ENCODE peak calls at places on chromosomes 13 and 19, in seven cellular contexts. C is tibial nerve, D is aorta, N is mesenchymal stem cell, Z is neural progenitor cell, M is transverse colon, K is left lung. Q is an unnamed sample. For H3K9me3, the result is how much of the 10 kb centered on the place peaks cover.

GRCh38 chr13:74280795-74281490 is 146.7 kb upstream of the KLF12 start:
- DNase-seq in C (no peak), N (no peak), M (no peak), Z (no peak), K (no peak), D (no peak), Q (no peak)

GRCh38 chr19:35090795-35091214 is 24.8 kb upstream of the FXYD3 start:
- DNase-seq in N (no peak), M (no peak), K (peak), D (no peak), Z (peak), C (no peak), Q (no peak)

GRCh38 chr19:31693131-31693700 is 344.0 kb upstream of the TSHZ3 start:
- DNase-seq in C (no peak), K (no peak), D (no peak), M (no peak), Z (no peak), N (no peak), Q (no peak)

GRCh38 chr19:48481846-48482639 is 12.9 kb downstream of the CYTH2 start:
- DNase-seq in N (no peak), M (no peak), C (no peak), Z (no peak), K (no peak), D (no peak), Q (no peak)

GRCh38 chr13:20270163-20270865 is 38.2 kb upstream of the GJB6 start:
- DNase-seq in M (no peak), D (no peak), Z (no peak), N (no peak), C (no peak), K (no peak), Q (no peak)

GRCh38 chr13:42028113-42028799 is 20.2 kb upstream of the DGKH start:
- DNase-seq in C (no peak), Z (no peak), D (no peak), M (peak), N (no peak), K (no peak), Q (no peak)

GRCh38 chr19:4061178-4061682 is 5.5 kb downstream of the ZBTB7A start:
- DNase-seq in M (peak), K (peak), D (peak), C (peak), Z (no peak), N (no peak), Q (peak)

GRCh38 chr13:99199541-99200432 is 867 bp upstream of the UBAC2 start:
- DNase-seq in N (peak), Z (no peak), C (no peak), K (no peak), M (no peak), D (no peak), Q (peak)

GRCh38 chr13:75258159-75258782 is 223.7 kb downstream of the TBC1D4 start:
- DNase-seq in C (no peak), D (no peak), K (no peak), M (no peak), N (peak), Z (peak), Q (no peak)

GRCh38 chr13:110415669-110416068 is 108.6 kb downstream of the COL4A2 start:
- DNase-seq in K (no peak), M (no peak), N (peak), Z (no peak), C (no peak), D (no peak), Q (no peak)

GRCh38 chr13:75279834-75280369 is 202.1 kb downstream of the TBC1D4 start:
- DNase-seq in K (no peak), N (no peak), C (no peak), M (no peak), D (no peak), Z (no peak), Q (no peak)

GRCh38 chr19:32458500-32459123 is 53.0 kb downstream of the DPY19L3 start:
- DNase-seq in K (no peak), D (no peak), Z (no peak), M (no peak), C (no peak), N (peak), Q (no peak)

GRCh38 chr13:113273856-113274590 is 23.0 kb upstream of the LAMP1 start:
- DNase-seq in Z (no peak), N (peak), C (no peak), M (no peak), K (peak), D (no peak), Q (no peak)

GRCh38 chr19:50252111-50252886 is 48.9 kb downstream of the MYH14 start:
- DNase-seq in N (no peak), C (no peak), Z (peak), D (no peak), M (peak), K (no peak), Q (no peak)

GRCh38 chr13:76723551-76724232 is 162.5 kb downstream of the KCTD12 start:
- DNase-seq in Z (peak), N (peak), K (no peak), D (no peak), M (peak), C (no peak), Q (no peak)

GRCh38 chr13:75704942-75705320 is 68.8 kb downstream of the LMO7 start:
- DNase-seq in N (no peak), M (peak), Z (no peak), C (no peak), K (peak), D (no peak), Q (no peak)

GRCh38 chr13:107124730-107125129 is 556.8 kb upstream of the ARGLU1 start:
- DNase-seq in N (no peak), K (no peak), Z (no peak), C (no peak), D (no peak), M (no peak), Q (no peak)

GRCh38 chr13:24650157-24650556 is 30.1 kb upstream of the ATP12A start:
- DNase-seq in N (no peak), C (no peak), D (no peak), Z (no peak), K (no peak), M (no peak), Q (no peak)

GRCh38 chr13:106573279-106573831 is 5.4 kb upstream of the ARGLU1 start:
- DNase-seq in K (no peak), M (no peak), D (no peak), C (peak), Z (no peak), N (no peak), Q (no peak)

GRCh38 chr19:7272856-7273578 is 21.2 kb downstream of the INSR start:
- DNase-seq in N (no peak), D (no peak), Z (no peak), C (no peak), M (no peak), K (no peak), Q (no peak)

GRCh38 chr13:34577051-34577450 is 365.0 kb upstream of the NBEA start:
- DNase-seq in D (no peak), N (peak), K (no peak), M (no peak), Z (no peak), C (no peak), Q (no peak)

GRCh38 chr19:49212302-49212701 is 54.7 kb downstream of the TRPM4 start:
- DNase-seq in N (no peak), K (no peak), D (no peak), C (no peak), Z (no peak), M (no peak), Q (no peak)

GRCh38 chr19:8209111-8209964 is at the start of gene CERS4:
- DNase-seq in D (peak), Z (peak), M (peak), C (peak), K (peak), N (peak), Q (peak)

GRCh38 chr19:31351212-31352193 is 2.3 kb upstream of the TSHZ3 start:
- DNase-seq in C (no peak), K (peak), N (peak), M (peak), D (peak), Z (peak), Q (no peak)

GRCh38 chr13:62482351-62482750 is 1066.7 kb upstream of the PCDH20 start:
- DNase-seq in M (no peak), C (no peak), D (no peak), N (no peak), Z (no peak), K (no peak), Q (no peak)

GRCh38 chr19:4379383-4380253 is 20.7 kb downstream of the SH3GL1 start:
- DNase-seq in M (no peak), C (no peak), K (peak), N (no peak), Z (no peak), D (no peak), Q (no peak)

GRCh38 chr13:94128430-94128829 is 351.1 kb downstream of the DCT start:
- DNase-seq in M (no peak), C (peak), D (no peak), N (peak), K (no peak), Z (no peak), Q (no peak)
- H3K9me3 ChIP-seq in M (under half), C (under half), D (under half), N (under half), K (under half), Z (under half), Q (under half)

DNA sequence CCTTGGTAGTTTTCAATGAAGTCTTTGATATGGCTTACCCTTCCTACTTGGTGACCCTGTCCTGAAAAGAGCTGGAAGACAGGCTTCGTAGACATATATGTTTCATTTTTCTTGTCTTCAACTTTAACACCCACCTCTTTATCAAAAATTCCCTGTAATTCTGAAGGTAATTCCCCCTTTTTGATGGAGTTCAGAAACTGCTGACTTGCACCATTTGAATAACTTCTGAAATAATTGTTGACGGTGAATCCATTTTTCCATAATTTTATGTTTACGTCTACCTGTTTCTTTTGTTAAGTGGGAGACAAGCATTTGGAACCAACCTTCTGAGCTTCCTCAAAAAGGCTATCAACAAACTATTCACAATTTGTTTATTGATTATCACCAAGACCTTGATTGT is 14.6 kb upstream of the ZNF177 start:
- DNase-seq in N (no peak), Z (no peak), K (no peak), M (no peak), C (no peak), D (no peak), Q (no peak)
- H3K9me3 ChIP-seq in N (half or more), Z (half or more), K (half or more), M (half or more), C (under half), D (under half), Q (under half)

DNA sequence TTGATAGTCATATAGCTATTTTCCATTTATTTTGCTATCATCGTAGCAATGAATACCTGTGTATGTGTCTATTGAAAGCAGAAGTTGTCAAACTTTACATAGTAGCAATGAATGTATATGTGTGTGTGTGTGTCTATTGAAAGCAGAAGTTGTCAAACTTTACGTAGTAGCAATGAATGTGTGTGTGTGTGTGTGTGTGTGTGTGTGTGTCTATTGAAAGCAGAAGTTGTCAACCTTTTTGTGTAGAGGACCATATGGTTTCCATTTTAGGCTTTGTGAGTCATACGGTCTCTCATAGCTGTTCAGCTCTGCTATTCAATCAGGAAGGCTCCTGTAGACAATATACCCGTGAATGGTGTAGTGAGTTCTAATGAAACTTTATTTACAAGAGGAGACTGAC is 20.8 kb downstream of the NLRP4 start:
- DNase-seq in K (no peak), Z (no peak), N (no peak), D (no peak), M (no peak), C (no peak), Q (no peak)
- H3K9me3 ChIP-seq in K (under half), Z (under half), N (under half), D (under half), M (under half), C (under half), Q (under half)

DNA sequence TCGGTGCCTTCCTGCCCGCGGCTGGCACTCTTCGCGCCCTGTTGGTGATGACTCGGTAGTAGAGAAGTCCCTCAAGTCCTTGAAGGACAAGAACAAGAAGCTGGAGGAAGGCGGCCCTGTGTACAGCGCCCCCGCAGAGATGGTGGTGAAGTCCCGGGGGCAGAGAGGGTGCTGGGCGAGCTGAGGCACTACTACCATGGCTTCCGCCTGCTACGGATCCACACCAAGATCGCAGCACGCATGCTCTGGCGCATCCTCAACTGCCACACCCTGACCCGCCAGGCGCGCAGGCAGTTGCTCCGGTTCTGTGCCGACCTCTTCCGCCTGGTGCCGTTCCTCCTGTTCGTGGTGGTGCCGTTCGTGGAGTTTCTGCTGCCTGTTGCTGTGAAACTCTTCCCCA is 11.1 kb downstream of the ZSCAN1 start:
- DNase-seq in N (no peak), C (no peak), D (no peak), K (peak), Z (no peak), M (no peak), Q (no peak)
- H3K9me3 ChIP-seq in N (under half), C (under half), D (under half), K (half or more), Z (under half), M (half or more), Q (under half)

GRCh38 chr19:21532904-21533303 is 27.5 kb downstream of the ZNF429 start:
- DNase-seq in M (no peak), D (no peak), N (no peak), C (no peak), K (no peak), Z (no peak), Q (no peak)
- H3K9me3 ChIP-seq in M (half or more), D (under half), N (half or more), C (under half), K (under half), Z (under half), Q (under half)

Q was measured in T-helper 17 cell.